ENCODE peak calls at places on chromosomes 6 and 20, in six cellular contexts. K, G, S, W, Y and B are unnamed samples.

GRCh38 chr20:47680804-47681529 is 104.3 kb downstream of the SULF2 start:
- DNase-seq in K (no peak), G (no peak), S (no peak), W (no peak), Y (no peak), B (no peak)

GRCh38 chr6:6366778-6367177 is 46.3 kb upstream of the F13A1 start:
- DNase-seq in K (no peak), G (no peak), S (no peak), W (no peak), Y (no peak), B (no peak)

GRCh38 chr20:37395411-37395800 is 49.5 kb downstream of the SRC start:
- DNase-seq in K (no peak), G (no peak), S (no peak), W (peak; percentile 82), Y (no peak), B (no peak)

GRCh38 chr6:38024908-38025307 is 205.4 kb downstream of the ZFAND3 start:
- DNase-seq in K (no peak), G (no peak), S (no peak), W (no peak), Y (no peak), B (no peak)

GRCh38 chr20:4227085-4227821 is 211.9 kb upstream of the RNF24 start:
- DNase-seq in K (no peak), G (peak; percentile 60), S (peak; percentile 87), W (no peak), Y (no peak), B (no peak)

GRCh38 chr6:115729036-115729435 is 331.7 kb downstream of the FRK start:
- DNase-seq in K (no peak), G (no peak), S (no peak), W (no peak), Y (no peak), B (no peak)

GRCh38 chr6:146470091-146470770 is 73.4 kb upstream of the RAB32 start:
- DNase-seq in K (no peak), G (no peak), S (no peak), W (no peak), Y (no peak), B (no peak)

GRCh38 chr20:25325073-25325472 is 65.6 kb downstream of the ABHD12 start:
- DNase-seq in K (no peak), G (no peak), S (no peak), W (no peak), Y (no peak), B (no peak)

GRCh38 chr6:140319209-140319608 is 944.8 kb upstream of the CITED2 start:
- DNase-seq in K (no peak), G (no peak), S (peak; percentile 43), W (no peak), Y (no peak), B (no peak)

GRCh38 chr6:25717856-25718740 is 36.4 kb upstream of the SLC17A4 start:
- DNase-seq in K (no peak), G (no peak), S (peak; percentile 62), W (no peak), Y (no peak), B (no peak)

GRCh38 chr20:64188682-64189529 is 24.7 kb downstream of the MYT1 start:
- DNase-seq in K (no peak), G (peak; percentile 53), S (peak; percentile 49), W (peak; percentile 16), Y (no peak), B (no peak)

GRCh38 chr6:28506807-28507475 is 8.7 kb downstream of the GPX6 start:
- DNase-seq in K (no peak), G (no peak), S (no peak), W (no peak), Y (no peak), B (no peak)
- H3K4me3 ChIP-seq in K (no peak overlapping the region), G (no peak overlapping the region), S (no peak overlapping the region), W (no peak overlapping the region), Y (no peak overlapping the region), B (no peak overlapping the region)

GRCh38 chr20:9200196-9200595 is 131.3 kb downstream of the PLCB4 start:
- DNase-seq in K (no peak), G (no peak), S (peak; percentile 52), W (no peak), Y (no peak), B (no peak)
- H3K4me1 ChIP-seq in K (peaks cover 7% of the 10 kb centered on the region), G (peaks cover 14% of the 10 kb centered on the region), S (peaks cover 13% of the 10 kb centered on the region), W (peaks cover 5% of the 10 kb centered on the region), Y (no peaks in the 10 kb centered on the region), B (no peaks in the 10 kb centered on the region)

GRCh38 chr20:22341508-22341907 is 242.9 kb downstream of the FOXA2 start:
- DNase-seq in K (no peak), G (peak; percentile 61), S (no peak), W (no peak), Y (no peak), B (no peak)
- H3K27ac ChIP-seq in K (no peak overlapping the region), G (no peak overlapping the region), S (no peak overlapping the region), W (no peak overlapping the region), Y (no peak overlapping the region), B (no peak overlapping the region)

DNA sequence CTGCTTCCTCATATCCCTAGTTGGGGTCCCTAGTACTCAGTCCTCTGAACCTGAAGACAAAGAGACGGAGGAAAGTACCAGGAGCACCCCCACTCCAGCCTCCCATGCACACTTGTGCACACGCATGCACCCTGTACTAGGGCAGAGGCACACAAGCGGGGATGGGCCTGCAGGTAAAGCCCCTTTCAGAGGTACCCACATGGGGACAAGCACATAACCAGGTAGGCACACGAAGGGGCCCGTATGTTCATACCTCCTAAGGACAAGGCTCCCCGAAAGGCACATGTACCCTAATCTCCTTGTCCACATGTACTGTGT is 1.1 kb downstream of the TMEM151B start:
- DNase-seq in K (no peak), G (no peak), S (no peak), W (no peak), Y (no peak), B (no peak)
- H3K4me3 ChIP-seq in K (no peak overlapping the region), G (no peak overlapping the region), S (no peak overlapping the region), W (no peak overlapping the region), Y (no peak overlapping the region), B (no peak overlapping the region)

GRCh38 chr6:31186052-31186734 is 15.7 kb upstream of the POU5F1 start:
- DNase-seq in K (peak; percentile 85), G (no peak), S (no peak), W (peak; percentile 93), Y (peak; percentile 91), B (peak; percentile 79)
- H3K4me1 ChIP-seq in K (peaks cover 8% of the 10 kb centered on the region), G (peaks cover 7% of the 10 kb centered on the region), S (no peaks in the 10 kb centered on the region), W (no peaks in the 10 kb centered on the region), Y (no peaks in the 10 kb centered on the region), B (peaks cover 5% of the 10 kb centered on the region)

DNA sequence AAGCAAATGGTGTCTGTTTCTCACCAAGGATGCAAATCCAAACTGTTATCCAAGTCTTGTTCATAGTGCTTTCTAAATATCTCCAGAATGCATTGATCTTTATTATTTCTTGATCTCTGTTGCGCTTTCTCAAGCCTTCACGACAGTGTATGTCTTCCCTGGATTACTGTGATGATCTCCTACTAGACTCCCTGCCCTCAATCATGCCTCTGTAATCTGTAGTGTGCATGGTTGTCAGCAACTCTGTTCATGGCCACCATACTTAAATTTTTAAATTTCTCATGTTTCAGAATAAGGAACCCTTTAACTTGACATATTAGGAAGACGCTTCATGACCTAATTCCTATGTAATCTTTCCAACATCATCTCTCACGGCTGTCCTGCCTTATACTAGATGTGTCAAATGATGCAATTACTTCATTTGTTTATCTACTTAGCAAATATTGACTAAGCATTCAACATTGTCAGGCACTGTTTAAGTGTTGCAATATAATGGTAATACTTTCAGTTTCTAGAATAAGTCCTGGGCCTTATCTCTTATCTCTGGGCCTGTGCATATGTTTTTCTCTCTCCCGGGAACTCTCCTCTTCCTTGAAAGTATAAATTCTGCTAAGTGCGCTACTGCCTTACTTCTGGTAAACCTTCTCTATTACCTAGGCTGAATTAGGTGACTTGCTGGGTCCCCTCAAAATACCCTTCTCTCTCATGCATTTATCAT is 25.6 kb upstream of the AHI1 start:
- DNase-seq in K (no peak), G (peak; percentile 82), S (peak; percentile 20), W (no peak), Y (no peak), B (no peak)
- H3K27ac ChIP-seq in K (peak overlapping the region; percentile 16), G (no peak overlapping the region), S (no peak overlapping the region), W (no peak overlapping the region), Y (no peak overlapping the region), B (no peak overlapping the region)

DNA sequence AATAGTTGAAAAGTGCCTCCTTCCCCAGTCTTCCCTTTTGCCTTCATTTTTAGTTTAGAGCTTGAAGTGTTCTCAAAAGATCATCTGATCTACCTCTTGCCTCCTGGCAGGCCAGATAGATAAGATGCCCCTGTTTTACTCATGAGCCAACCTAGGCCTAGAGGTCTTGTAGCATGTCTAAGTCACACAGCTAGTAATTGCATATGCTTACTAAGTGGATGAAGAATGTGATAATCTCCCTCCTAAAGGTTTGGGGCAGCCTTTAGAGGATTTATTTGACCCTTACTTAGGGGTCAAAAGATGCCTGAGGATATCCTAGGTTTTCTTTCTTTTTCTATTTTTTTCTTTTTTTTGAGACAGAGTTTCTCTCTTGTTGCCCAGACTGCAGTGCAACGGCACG is 2.1 kb downstream of the C6orf141 start:
- DNase-seq in K (no peak), G (no peak), S (no peak), W (no peak), Y (no peak), B (no peak)
- H3K4me3 ChIP-seq in K (no peak overlapping the region), G (peak overlapping the region; percentile 82), S (no peak overlapping the region), W (no peak overlapping the region), Y (no peak overlapping the region), B (no peak overlapping the region)

GRCh38 chr6:33672808-33673207 is 38.7 kb downstream of the UQCC2 start:
- DNase-seq in K (no peak), G (peak; percentile 89), S (peak; percentile 99), W (peak; percentile 92), Y (peak; percentile 96), B (peak; percentile 93)
- H3K4me1 ChIP-seq in K (no peaks in the 10 kb centered on the region), G (peaks cover 15% of the 10 kb centered on the region), S (peaks cover 38% of the 10 kb centered on the region), W (no peaks in the 10 kb centered on the region), Y (no peaks in the 10 kb centered on the region), B (no peaks in the 10 kb centered on the region)